ENCODE peak calls at places on chromosomes 11 and 22, in four cellular contexts. Z, X, H and N are unnamed samples.

GRCh38 chr22:38202437-38203089 is 769 bp downstream of the MAFF start:
- DNase-seq in Z (peak), X (peak), H (no peak), N (no peak)

GRCh38 chr22:37802310-37803194 is 5.2 kb upstream of the GCAT start:
- DNase-seq in Z (peak), X (peak), H (no peak), N (no peak)

GRCh38 chr22:33648478-33648877 is 271.8 kb downstream of the LARGE1 start:
- DNase-seq in Z (no peak), X (no peak), H (no peak), N (no peak)

GRCh38 chr22:46471901-46472721 is 65.3 kb downstream of the CELSR1 start:
- DNase-seq in Z (no peak), X (no peak), H (no peak), N (no peak)

GRCh38 chr11:47863189-47863892 is 15.2 kb upstream of the NUP160 start:
- DNase-seq in Z (no peak), X (peak), H (no peak), N (no peak)

GRCh38 chr11:86688398-86689179 is 16.2 kb upstream of the ME3 start:
- DNase-seq in Z (no peak), X (no peak), H (no peak), N (no peak)

GRCh38 chr22:29216011-29216872 is 10.5 kb downstream of the EMID1 start:
- DNase-seq in Z (no peak), X (peak), H (no peak), N (peak)

GRCh38 chr11:28833670-28834069 is 725.5 kb downstream of the METTL15 start:
- DNase-seq in Z (no peak), X (no peak), H (no peak), N (no peak)

GRCh38 chr11:129855086-129855485 is 39.4 kb downstream of the TMEM45B start:
- DNase-seq in Z (no peak), X (no peak), H (no peak), N (no peak)

GRCh38 chr11:17801166-17801565 is 66.6 kb downstream of the KCNC1 start:
- DNase-seq in Z (no peak), X (no peak), H (no peak), N (no peak)

GRCh38 chr22:38314992-38315800 is 2.0 kb downstream of the CSNK1E start:
- DNase-seq in Z (no peak), X (no peak), H (no peak), N (no peak)

DNA sequence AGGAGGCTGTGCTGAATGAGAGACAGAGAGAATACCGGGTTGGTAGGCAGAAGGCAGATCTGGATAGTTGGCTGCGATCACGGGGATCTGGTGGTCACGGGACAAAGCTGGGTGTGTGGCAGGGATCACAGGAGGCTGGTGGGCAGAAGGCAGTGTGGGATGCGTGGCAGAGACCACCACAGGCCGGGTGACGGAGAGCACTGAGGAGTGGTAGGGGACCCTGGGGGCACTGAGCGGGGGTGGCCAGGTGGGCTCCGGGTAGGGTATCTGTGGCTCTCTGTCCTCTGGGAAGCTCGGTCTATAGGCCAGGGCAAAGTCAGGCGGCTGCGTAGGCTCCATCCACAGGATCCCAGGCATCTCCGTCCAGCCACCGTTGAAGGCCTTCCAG is 1.4 kb downstream of the CD248 start:
- DNase-seq in Z (no peak), X (no peak), H (no peak), N (no peak)
- TF ChIP-seq TAF1 in Z (no peak), X (no peak), H (no peak), N (no peak)

DNA sequence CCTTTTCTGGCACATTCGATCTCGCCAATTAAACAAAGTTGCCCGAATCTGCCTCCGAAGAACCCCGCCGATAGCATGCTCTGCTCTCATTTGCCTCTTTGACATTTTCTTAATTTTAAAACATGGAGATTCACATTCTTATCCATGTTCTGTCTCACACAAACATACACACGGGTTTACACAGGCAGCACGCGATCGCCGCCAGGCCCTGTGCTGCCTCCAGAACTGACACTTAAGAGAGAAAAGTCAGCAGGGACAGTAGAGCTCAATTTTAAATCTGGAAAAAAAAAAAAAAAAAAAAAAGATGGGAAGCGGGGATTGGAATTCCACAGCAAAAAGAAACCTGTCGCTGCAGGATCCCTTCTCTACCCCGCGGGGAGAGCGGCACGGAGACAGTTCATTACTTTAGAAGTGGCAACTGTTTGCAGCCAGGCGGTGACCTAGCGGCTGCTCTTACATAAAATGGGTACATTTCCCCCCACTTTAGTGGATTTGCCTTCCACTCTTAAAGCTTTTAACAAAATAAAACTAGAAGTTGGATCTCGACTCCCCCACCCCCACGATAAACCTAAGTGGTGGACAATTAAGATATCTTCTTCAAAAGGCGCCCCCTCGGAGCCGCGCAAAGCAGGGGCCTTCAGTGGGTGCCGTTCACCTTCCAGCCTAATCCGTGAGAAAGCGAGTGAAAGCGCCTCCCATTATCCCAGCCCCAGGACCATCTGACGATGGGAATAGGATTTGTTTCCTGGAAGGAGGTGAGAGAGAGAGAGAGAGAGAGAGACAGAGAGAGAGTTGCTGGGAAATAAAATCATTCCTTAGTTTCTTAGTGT is 13.7 kb downstream of the PAX6 start:
- DNase-seq in Z (no peak), X (no peak), H (no peak), N (no peak)
- TF ChIP-seq TAF1 in Z (no peak), X (no peak), H (no peak), N (no peak)

DNA sequence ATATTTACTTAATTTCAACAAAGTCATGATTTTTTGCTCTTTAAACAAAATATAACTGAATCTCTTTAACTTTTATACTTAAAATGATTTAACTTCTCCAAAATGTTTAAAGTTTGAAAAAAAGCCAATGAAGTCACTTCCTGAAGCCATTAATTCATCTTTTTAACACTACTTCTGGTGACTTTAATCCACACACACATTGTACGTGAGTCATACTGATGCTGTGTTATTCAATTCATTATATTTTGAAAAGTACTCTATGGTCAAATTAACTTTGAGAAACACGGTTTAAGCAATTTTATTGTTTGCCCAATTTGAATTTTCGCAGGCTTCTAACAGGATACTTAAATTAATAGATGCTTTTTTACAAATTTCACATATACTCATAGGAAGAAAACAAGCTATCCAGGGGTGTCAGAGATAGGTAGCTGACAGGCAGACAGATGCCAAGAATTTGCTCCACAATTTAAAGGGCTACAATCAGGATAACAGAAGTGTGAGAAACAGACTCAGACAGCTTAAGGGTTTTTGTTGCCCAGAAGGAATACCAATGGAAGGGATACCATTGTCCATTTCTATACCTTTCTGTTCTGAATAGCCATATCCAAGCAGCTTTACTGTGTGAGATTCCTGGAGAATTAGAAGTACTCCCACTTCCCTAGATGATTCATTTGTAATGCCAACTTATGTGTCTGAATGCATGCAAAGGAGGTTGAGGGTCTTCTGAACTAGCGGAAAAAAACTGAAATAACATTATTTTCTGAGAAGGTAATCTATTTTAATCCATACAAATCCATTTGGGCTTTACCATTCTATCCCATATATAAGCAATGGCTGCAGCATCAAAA is 118.4 kb downstream of the RBFOX2 start:
- DNase-seq in Z (no peak), X (no peak), H (no peak), N (no peak)
- TF ChIP-seq TAF1 in Z (no peak), X (no peak), H (no peak), N (no peak)

DNA sequence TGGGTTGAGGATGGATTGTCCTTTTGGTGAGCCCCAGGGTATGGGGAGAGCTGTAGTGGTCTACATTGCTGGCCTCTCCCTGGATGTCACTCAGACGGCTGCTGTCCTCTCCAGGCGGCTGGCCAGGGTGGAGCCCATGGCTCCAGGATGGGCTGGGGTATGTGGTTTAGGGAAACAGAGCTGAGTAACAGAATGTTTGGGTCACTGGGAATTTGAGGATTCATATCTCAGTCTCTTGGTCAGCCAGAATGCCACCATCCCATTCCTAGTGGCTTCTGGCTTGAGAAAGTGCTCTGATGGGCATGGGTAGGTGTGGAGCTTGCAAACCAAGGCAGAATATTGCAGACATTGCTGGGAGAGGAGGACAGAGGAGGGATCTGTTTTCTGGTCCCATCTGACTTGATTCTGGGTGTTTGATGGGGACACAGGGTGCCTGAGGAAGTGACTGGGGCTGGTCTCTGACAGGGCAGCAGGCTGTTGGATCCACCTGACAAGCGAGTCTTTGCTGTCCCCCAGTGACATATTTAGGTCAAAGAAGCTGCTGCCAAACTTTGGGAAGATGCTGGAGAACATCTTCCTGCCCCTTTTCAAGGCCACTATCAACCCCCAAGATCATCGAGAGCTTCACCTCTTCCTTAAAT is 41.4 kb downstream of the AMPD3 start:
- DNase-seq in Z (no peak), X (no peak), H (no peak), N (no peak)
- TF ChIP-seq TAF1 in Z (no peak), X (no peak), H (no peak), N (no peak)

DNA sequence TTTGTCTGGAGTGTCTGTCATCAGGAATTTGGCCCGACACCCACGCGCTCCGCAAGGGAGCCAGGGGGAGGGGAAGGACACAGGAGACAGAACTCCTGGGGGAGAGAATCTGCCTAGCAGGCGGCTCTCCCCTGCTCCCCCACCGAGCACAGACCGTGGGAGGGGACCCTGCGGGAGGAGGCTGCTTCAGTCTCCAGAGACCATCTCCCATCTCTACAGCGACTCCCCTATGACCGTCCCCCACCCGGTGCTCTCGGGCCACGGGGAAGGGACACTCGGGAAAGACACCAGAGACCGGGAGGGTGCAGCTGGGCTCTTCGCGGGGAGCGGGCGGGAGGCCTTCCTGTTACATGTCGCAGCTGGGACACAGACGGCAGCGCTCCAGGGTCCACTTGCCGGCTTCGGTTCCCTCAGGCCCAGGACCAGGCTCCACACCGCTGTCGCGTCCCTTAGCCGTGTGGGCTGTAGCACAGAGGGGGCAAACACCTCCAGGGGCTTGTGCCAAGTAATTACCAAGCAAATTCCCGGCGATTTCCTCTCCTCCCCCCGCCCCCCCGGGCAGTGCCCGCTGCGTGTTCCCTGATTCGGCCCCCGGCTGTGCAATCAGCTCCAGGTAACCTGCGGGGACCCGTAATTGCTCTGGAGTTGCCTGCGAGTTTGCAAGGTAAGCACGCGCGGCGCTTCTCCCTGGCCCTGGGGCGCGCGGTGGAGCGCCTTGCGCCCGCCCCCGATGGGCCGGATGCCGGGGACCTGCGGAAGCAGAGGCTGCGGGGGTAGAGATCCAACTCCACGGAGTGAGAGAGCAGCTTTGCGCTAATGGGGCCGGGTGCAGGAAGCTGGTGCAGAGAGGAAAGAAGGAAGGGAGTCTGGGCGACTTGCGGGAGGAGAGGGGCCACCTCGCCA is 155.1 kb upstream of the CADM1 start:
- DNase-seq in Z (no peak), X (peak), H (no peak), N (no peak)
- TF ChIP-seq TAF1 in Z (no peak), X (no peak), H (no peak), N (no peak)

GRCh38 chr11:125532668-125533067 is 36.6 kb upstream of the FEZ1 start:
- DNase-seq in Z (no peak), X (no peak), H (no peak), N (no peak)
- TF ChIP-seq TAF1 in Z (no peak), X (no peak), H (no peak), N (no peak)